ENCODE peak calls at places on chromosomes 5 and 9, in five cellular contexts. One of them, this sample, is unnamed.

GRCh38 chr5:149007174-149007573 is 55.7 kb downstream of the SH3TC2 start:
- DNase-seq in prostate gland: no peak
- DNase-seq in esophagus muscularis mucosa: no peak
- DNase-seq in K562: no peak
- DNase-seq in spleen: no peak
- DNase-seq in this sample: no peak

GRCh38 chr5:142881076-142881466 is 110.9 kb downstream of the ARHGAP26 start:
- DNase-seq in esophagus muscularis mucosa: no peak
- DNase-seq in prostate gland: no peak
- DNase-seq in spleen: peak
- DNase-seq in K562: no peak
- DNase-seq in this sample: no peak

GRCh38 chr5:135743684-135744083 is 90.8 kb upstream of the SLC25A48 start:
- DNase-seq in esophagus muscularis mucosa: peak
- DNase-seq in prostate gland: no peak
- DNase-seq in K562: no peak
- DNase-seq in spleen: no peak
- DNase-seq in this sample: no peak

GRCh38 chr5:11619339-11620028 is 284.8 kb downstream of the CTNND2 start:
- DNase-seq in esophagus muscularis mucosa: no peak
- DNase-seq in K562: no peak
- DNase-seq in prostate gland: peak
- DNase-seq in spleen: no peak
- DNase-seq in this sample: no peak

GRCh38 chr9:121675381-121675780 is 23.9 kb downstream of the DAB2IP start:
- DNase-seq in spleen: peak
- DNase-seq in esophagus muscularis mucosa: no peak
- DNase-seq in K562: no peak
- DNase-seq in prostate gland: no peak
- DNase-seq in this sample: no peak

GRCh38 chr9:20835364-20836286 is 151.6 kb downstream of the FOCAD start:
- DNase-seq in esophagus muscularis mucosa: no peak
- DNase-seq in spleen: no peak
- DNase-seq in prostate gland: no peak
- DNase-seq in K562: no peak
- DNase-seq in this sample: no peak

GRCh38 chr5:90645024-90645610 is 86.5 kb downstream of the ADGRV1 start:
- DNase-seq in esophagus muscularis mucosa: no peak
- DNase-seq in prostate gland: no peak
- DNase-seq in K562: peak
- DNase-seq in spleen: no peak
- DNase-seq in this sample: no peak

GRCh38 chr5:125149503-125149902 is 403.1 kb upstream of the ZNF608 start:
- DNase-seq in K562: no peak
- DNase-seq in spleen: no peak
- DNase-seq in esophagus muscularis mucosa: no peak
- DNase-seq in prostate gland: no peak
- DNase-seq in this sample: no peak

GRCh38 chr9:121271368-121272351 is 3.7 kb downstream of the GSN start:
- DNase-seq in esophagus muscularis mucosa: no peak
- DNase-seq in K562: no peak
- DNase-seq in spleen: peak
- DNase-seq in prostate gland: no peak
- DNase-seq in this sample: no peak

GRCh38 chr9:74570879-74571512 is 73.9 kb downstream of the RORB start:
- DNase-seq in esophagus muscularis mucosa: no peak
- DNase-seq in prostate gland: no peak
- DNase-seq in spleen: no peak
- DNase-seq in K562: peak
- DNase-seq in this sample: no peak

GRCh38 chr9:136955202-136955942 is 3.3 kb downstream of the LCN12 start:
- DNase-seq in spleen: peak
- DNase-seq in esophagus muscularis mucosa: no peak
- DNase-seq in K562: no peak
- DNase-seq in prostate gland: no peak
- DNase-seq in this sample: no peak

GRCh38 chr5:7548576-7548975 is 152.6 kb downstream of the ADCY2 start:
- DNase-seq in spleen: no peak
- DNase-seq in prostate gland: no peak
- DNase-seq in esophagus muscularis mucosa: no peak
- DNase-seq in K562: no peak
- DNase-seq in this sample: no peak

GRCh38 chr5:177399903-177400868 is at the start of gene PFN3:
- DNase-seq in esophagus muscularis mucosa: no peak
- DNase-seq in spleen: no peak
- DNase-seq in K562: no peak
- DNase-seq in prostate gland: no peak
- DNase-seq in this sample: no peak

GRCh38 chr5:82467006-82467561 is 188.9 kb upstream of the RPS23 start:
- DNase-seq in esophagus muscularis mucosa: no peak
- DNase-seq in spleen: no peak
- DNase-seq in prostate gland: no peak
- DNase-seq in K562: no peak
- DNase-seq in this sample: no peak

GRCh38 chr9:89486681-89487080 is 11.2 kb downstream of the SEMA4D start:
- DNase-seq in K562: no peak
- DNase-seq in esophagus muscularis mucosa: no peak
- DNase-seq in prostate gland: no peak
- DNase-seq in spleen: no peak
- DNase-seq in this sample: no peak

GRCh38 chr5:15702102-15702501 is 202.1 kb downstream of the FBXL7 start:
- DNase-seq in esophagus muscularis mucosa: no peak
- DNase-seq in spleen: no peak
- DNase-seq in prostate gland: no peak
- DNase-seq in K562: no peak
- DNase-seq in this sample: no peak

GRCh38 chr9:89915187-89915586 is 310.4 kb downstream of the GADD45G start:
- DNase-seq in prostate gland: no peak
- DNase-seq in K562: no peak
- DNase-seq in spleen: no peak
- DNase-seq in esophagus muscularis mucosa: no peak
- DNase-seq in this sample: no peak

GRCh38 chr5:74334434-74335364 is 305.8 kb downstream of the ENC1 start:
- DNase-seq in prostate gland: no peak
- DNase-seq in esophagus muscularis mucosa: no peak
- DNase-seq in K562: no peak
- DNase-seq in spleen: no peak
- DNase-seq in this sample: no peak

GRCh38 chr5:181062631-181063030 is 22.6 kb downstream of the BTNL9 start:
- DNase-seq in prostate gland: no peak
- DNase-seq in esophagus muscularis mucosa: peak
- DNase-seq in spleen: no peak
- DNase-seq in K562: no peak
- DNase-seq in this sample: no peak

GRCh38 chr5:66518753-66519152 is 77.4 kb upstream of the MAST4 start:
- DNase-seq in spleen: no peak
- DNase-seq in K562: no peak
- DNase-seq in prostate gland: no peak
- DNase-seq in esophagus muscularis mucosa: no peak
- DNase-seq in this sample: no peak

GRCh38 chr5:148909766-148910165 is 83.4 kb downstream of the ADRB2 start:
- DNase-seq in spleen: no peak
- DNase-seq in K562: no peak
- DNase-seq in prostate gland: no peak
- DNase-seq in esophagus muscularis mucosa: no peak
- DNase-seq in this sample: no peak

GRCh38 chr5:44774279-44774880 is 34.4 kb upstream of the MRPS30 start:
- DNase-seq in esophagus muscularis mucosa: no peak
- DNase-seq in K562: peak
- DNase-seq in spleen: no peak
- DNase-seq in prostate gland: no peak
- DNase-seq in this sample: no peak

GRCh38 chr5:127941646-127942045 is 141.9 kb upstream of the SLC12A2 start:
- DNase-seq in esophagus muscularis mucosa: peak
- DNase-seq in spleen: no peak
- DNase-seq in prostate gland: peak
- DNase-seq in K562: no peak
- DNase-seq in this sample: no peak

GRCh38 chr9:34227445-34227844 is 48.6 kb downstream of the UBAP1 start:
- DNase-seq in esophagus muscularis mucosa: no peak
- DNase-seq in prostate gland: no peak
- DNase-seq in K562: no peak
- DNase-seq in spleen: no peak
- DNase-seq in this sample: no peak

GRCh38 chr5:179765400-179765799 is 28.4 kb upstream of the LTC4S start:
- DNase-seq in spleen: peak
- DNase-seq in esophagus muscularis mucosa: no peak
- DNase-seq in K562: no peak
- DNase-seq in prostate gland: no peak
- DNase-seq in this sample: no peak

GRCh38 chr5:9209846-9210547 is 335.9 kb downstream of the SEMA5A start:
- DNase-seq in esophagus muscularis mucosa: no peak
- DNase-seq in prostate gland: no peak
- DNase-seq in spleen: no peak
- DNase-seq in K562: no peak
- DNase-seq in this sample: no peak

GRCh38 chr9:89038354-89039091 is 47.3 kb downstream of the S1PR3 start:
- DNase-seq in esophagus muscularis mucosa: peak
- DNase-seq in prostate gland: no peak
- DNase-seq in spleen: no peak
- DNase-seq in K562: no peak
- DNase-seq in this sample: no peak

GRCh38 chr5:35971186-35971877 is 19.9 kb downstream of the UGT3A1 start:
- DNase-seq in esophagus muscularis mucosa: peak
- DNase-seq in K562: no peak
- DNase-seq in spleen: no peak
- DNase-seq in prostate gland: no peak
- DNase-seq in this sample: no peak

GRCh38 chr5:142385194-142385593 is 60.4 kb upstream of the SPRY4 start:
- DNase-seq in esophagus muscularis mucosa: no peak
- DNase-seq in spleen: no peak
- DNase-seq in prostate gland: no peak
- DNase-seq in K562: no peak
- DNase-seq in this sample: no peak

GRCh38 chr9:69671291-69671903 is 774 bp downstream of the APBA1 start:
- DNase-seq in K562: no peak
- DNase-seq in spleen: no peak
- DNase-seq in esophagus muscularis mucosa: no peak
- DNase-seq in prostate gland: no peak
- DNase-seq in this sample: no peak

GRCh38 chr5:175226506-175226905 is 217.5 kb downstream of the DRD1 start:
- DNase-seq in K562: no peak
- DNase-seq in prostate gland: no peak
- DNase-seq in esophagus muscularis mucosa: no peak
- DNase-seq in spleen: no peak
- DNase-seq in this sample: no peak
- TF ChIP-seq POLR2A in K562: no peak
- TF ChIP-seq POLR2A in prostate gland: no peak
- TF ChIP-seq POLR2A in esophagus muscularis mucosa: no peak
- TF ChIP-seq POLR2A in spleen: no peak
- TF ChIP-seq POLR2A in this sample: no peak

DNA sequence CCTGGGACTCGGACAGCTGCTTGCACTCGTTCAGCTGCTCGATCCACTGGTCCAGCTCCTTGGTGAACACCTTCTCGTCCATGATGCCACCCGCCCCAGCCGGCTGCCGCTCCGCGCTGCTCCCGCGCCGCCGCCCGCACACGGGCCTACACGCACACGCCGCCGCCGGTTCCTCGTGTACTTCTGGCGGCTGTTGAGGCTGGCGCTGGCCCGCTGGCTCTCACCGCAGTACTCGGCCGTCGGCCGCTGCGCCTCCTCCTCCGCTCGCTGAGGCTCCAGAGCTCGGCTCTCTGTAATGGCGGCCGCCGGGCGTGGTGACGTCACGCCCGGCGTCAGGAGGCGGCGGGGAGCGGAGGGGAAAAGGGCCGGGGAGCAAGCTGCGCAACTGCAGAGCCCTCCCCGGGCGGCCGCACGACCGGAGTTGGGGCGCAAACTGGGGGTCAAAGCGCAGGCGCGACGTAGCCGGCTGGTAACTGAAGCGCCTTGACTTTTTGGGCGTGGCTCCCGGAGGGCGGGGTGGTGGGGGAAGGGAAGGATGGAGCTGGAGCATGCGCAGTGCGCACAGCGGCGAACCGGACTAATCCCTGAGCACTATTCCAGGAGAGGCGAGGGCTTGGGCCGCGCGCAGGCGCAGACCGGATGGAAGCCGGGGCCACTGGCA is at the start of gene PPP2CA:
- DNase-seq in K562: peak
- DNase-seq in prostate gland: peak
- DNase-seq in spleen: peak
- DNase-seq in esophagus muscularis mucosa: peak
- DNase-seq in this sample: peak
- TF ChIP-seq POLR2AphosphoS5 in K562: peak
- TF ChIP-seq POLR2AphosphoS5 in prostate gland: peak
- TF ChIP-seq POLR2AphosphoS5 in spleen: peak
- TF ChIP-seq POLR2AphosphoS5 in esophagus muscularis mucosa: peak
- TF ChIP-seq POLR2AphosphoS5 in this sample: no peak

DNA sequence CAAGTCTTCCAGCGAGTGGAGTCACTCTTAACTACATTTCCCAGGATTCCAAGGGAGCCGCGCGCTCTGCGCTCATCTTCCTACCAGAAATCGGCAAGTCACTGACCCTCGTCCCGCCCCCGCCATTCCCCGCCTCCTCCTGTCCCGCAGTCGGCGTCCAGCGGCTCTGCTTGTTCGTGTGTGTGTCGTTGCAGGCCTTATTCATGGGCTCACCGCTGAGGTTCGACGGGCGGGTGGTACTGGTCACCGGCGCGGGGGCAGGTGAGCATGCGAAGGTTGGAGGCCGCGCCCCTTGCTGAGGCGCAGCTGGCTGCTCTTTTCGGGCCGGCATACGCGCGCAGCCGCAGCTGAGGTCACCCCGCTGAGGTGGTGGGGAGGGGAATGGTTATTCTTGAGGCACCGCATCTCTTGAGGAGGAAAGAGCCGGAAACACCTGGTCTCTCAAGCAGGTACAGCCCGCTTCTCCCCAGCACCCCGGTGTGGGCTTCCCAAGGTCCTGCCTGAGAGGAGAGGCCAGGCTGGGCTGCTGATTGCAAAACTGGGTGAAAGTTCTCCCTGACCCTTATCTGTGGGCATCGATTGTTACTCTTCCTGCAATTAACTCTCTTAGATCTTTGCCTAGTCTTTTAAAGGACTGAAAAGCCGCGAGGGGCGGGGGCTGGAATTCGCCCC is at the start of gene HSD17B4:
- DNase-seq in K562: peak
- DNase-seq in spleen: peak
- DNase-seq in esophagus muscularis mucosa: peak
- DNase-seq in prostate gland: peak
- DNase-seq in this sample: peak
- TF ChIP-seq POLR2A in K562: peak
- TF ChIP-seq POLR2A in spleen: peak
- TF ChIP-seq POLR2A in esophagus muscularis mucosa: peak
- TF ChIP-seq POLR2A in prostate gland: peak
- TF ChIP-seq POLR2A in this sample: peak

DNA sequence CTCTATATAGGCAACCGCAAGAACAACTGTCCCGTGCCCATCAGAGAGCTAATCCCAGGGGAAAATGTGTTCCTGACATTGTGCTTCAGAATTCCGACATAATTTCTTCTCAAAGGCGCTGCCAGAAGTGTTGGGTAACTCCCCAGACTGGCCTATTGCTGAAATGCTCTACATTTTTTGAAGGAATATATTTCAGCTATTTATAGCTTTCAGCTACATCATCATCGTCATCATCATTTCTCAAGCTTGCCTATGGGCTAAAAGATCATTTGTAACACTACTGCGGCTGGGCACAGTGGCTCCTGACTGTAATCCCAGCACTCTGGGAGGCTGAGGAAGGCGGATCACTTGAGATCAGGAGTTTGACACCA is 49.7 kb downstream of the MYO10 start:
- DNase-seq in esophagus muscularis mucosa: no peak
- DNase-seq in prostate gland: no peak
- DNase-seq in K562: no peak
- DNase-seq in spleen: no peak
- DNase-seq in this sample: no peak
- TF ChIP-seq POLR2AphosphoS5 in esophagus muscularis mucosa: peak
- TF ChIP-seq POLR2AphosphoS5 in prostate gland: no peak
- TF ChIP-seq POLR2AphosphoS5 in K562: no peak
- TF ChIP-seq POLR2AphosphoS5 in spleen: peak
- TF ChIP-seq POLR2AphosphoS5 in this sample: no peak

GRCh38 chr9:127555830-127556820 is 56.0 kb upstream of the STXBP1 start:
- DNase-seq in esophagus muscularis mucosa: no peak
- DNase-seq in K562: peak
- DNase-seq in prostate gland: peak
- DNase-seq in spleen: no peak
- DNase-seq in this sample: no peak
- TF ChIP-seq POLR2A in esophagus muscularis mucosa: no peak
- TF ChIP-seq POLR2A in K562: no peak
- TF ChIP-seq POLR2A in prostate gland: no peak
- TF ChIP-seq POLR2A in spleen: no peak
- TF ChIP-seq POLR2A in this sample: no peak

This sample was measured in GM12892.